ENCODE peak calls at places on chromosomes 1 and 21, in six cellular contexts. T, X, C, B, N and F are unnamed samples.
A peak's percentile ranks its signal among the peaks of the same experiment; 100 is the strongest.

GRCh38 chr1:152043870-152044269 is 7.1 kb upstream of the S100A11 start:
- DNase-seq in T (no peak), X (no peak), C (no peak), B (no peak), N (no peak), F (no peak)

GRCh38 chr1:48023488-48023887 is 26.3 kb upstream of the TRABD2B start:
- DNase-seq in T (no peak), X (no peak), C (no peak), B (no peak), N (no peak), F (no peak)

GRCh38 chr1:35707253-35708178 is 11.2 kb downstream of the C1orf216 start:
- DNase-seq in T (peak; percentile 77), X (peak; percentile 23), C (peak; percentile 88), B (peak; percentile 66), N (no peak), F (no peak)

GRCh38 chr1:40532062-40532389 is 589 bp downstream of the ZNF684 start:
- DNase-seq in T (no peak), X (no peak), C (no peak), B (no peak), N (no peak), F (no peak)

GRCh38 chr1:200153277-200154055 is 126.0 kb downstream of the NR5A2 start:
- DNase-seq in T (peak; percentile 36), X (no peak), C (no peak), B (no peak), N (no peak), F (no peak)

GRCh38 chr1:28501925-28502324 is 3.9 kb upstream of the RCC1 start:
- DNase-seq in T (no peak), X (no peak), C (no peak), B (no peak), N (no peak), F (no peak)

GRCh38 chr1:179021873-179022272 is 3.8 kb upstream of the FAM20B start:
- DNase-seq in T (no peak), X (no peak), C (no peak), B (no peak), N (no peak), F (no peak)

GRCh38 chr1:167165948-167166702 is 54.6 kb upstream of the POU2F1 start:
- DNase-seq in T (no peak), X (no peak), C (no peak), B (no peak), N (no peak), F (no peak)

GRCh38 chr1:28553229-28553930 is 495 bp downstream of the TRNAU1AP start:
- DNase-seq in T (peak; percentile 70), X (peak; percentile 46), C (no peak), B (peak; percentile 68), N (no peak), F (peak; percentile 25)

GRCh38 chr1:215595231-215595630 is 28.1 kb downstream of the KCTD3 start:
- DNase-seq in T (no peak), X (no peak), C (no peak), B (no peak), N (no peak), F (no peak)

GRCh38 chr1:21763236-21763635 is 19.7 kb downstream of the USP48 start:
- DNase-seq in T (no peak), X (no peak), C (no peak), B (no peak), N (no peak), F (no peak)

GRCh38 chr21:38505654-38506523 is 7.6 kb upstream of the ERG start:
- DNase-seq in T (peak; percentile 39), X (no peak), C (no peak), B (peak; percentile 60), N (peak; percentile 37), F (no peak)

GRCh38 chr1:70410604-70411359 is at the start of gene CTH:
- DNase-seq in T (peak; percentile 91), X (peak; percentile 96), C (peak; percentile 53), B (peak; percentile 98), N (peak; percentile 83), F (peak; percentile 84)

GRCh38 chr1:71046891-71047634 is 553 bp downstream of the PTGER3 start:
- DNase-seq in T (peak; percentile 32), X (peak; percentile 21), C (no peak), B (peak; percentile 55), N (no peak), F (no peak)

GRCh38 chr1:170634293-170634692 is 29.6 kb upstream of the PRRX1 start:
- DNase-seq in T (no peak), X (no peak), C (no peak), B (no peak), N (peak; percentile 78), F (no peak)

GRCh38 chr21:28294046-28294445 is 698.6 kb downstream of the LTN1 start:
- DNase-seq in T (no peak), X (no peak), C (no peak), B (no peak), N (peak; percentile 59), F (no peak)

GRCh38 chr1:153795934-153796785 is 21.0 kb downstream of the SLC27A3 start:
- DNase-seq in T (no peak), X (no peak), C (no peak), B (no peak), N (no peak), F (no peak)

GRCh38 chr21:15592271-15592860 is 137.4 kb upstream of the USP25 start:
- DNase-seq in T (peak; percentile 36), X (no peak), C (no peak), B (peak; percentile 54), N (peak; percentile 10), F (no peak)

GRCh38 chr1:160093069-160093395 is 5.4 kb downstream of the IGSF8 start:
- DNase-seq in T (no peak), X (no peak), C (no peak), B (no peak), N (no peak), F (no peak)

GRCh38 chr1:2950926-2951305 is 70.4 kb upstream of the ACTRT2 start:
- DNase-seq in T (no peak), X (no peak), C (no peak), B (no peak), N (no peak), F (no peak)

GRCh38 chr1:91427741-91428140 is 23.1 kb upstream of the HFM1 start:
- DNase-seq in T (no peak), X (no peak), C (no peak), B (no peak), N (no peak), F (no peak)

GRCh38 chr1:91697322-91698260 is 188.4 kb downstream of the TGFBR3 start:
- DNase-seq in T (peak; percentile 53), X (no peak), C (no peak), B (no peak), N (no peak), F (no peak)

GRCh38 chr1:45822644-45823043 is 19.2 kb downstream of the MAST2 start:
- DNase-seq in T (no peak), X (no peak), C (no peak), B (no peak), N (no peak), F (no peak)

GRCh38 chr1:225944951-225945350 is 3.9 kb upstream of the LEFTY2 start:
- DNase-seq in T (peak; percentile 70), X (no peak), C (no peak), B (no peak), N (no peak), F (no peak)

GRCh38 chr1:18597159-18598042 is 33.2 kb upstream of the PAX7 start:
- DNase-seq in T (peak; percentile 68), X (peak; percentile 51), C (no peak), B (peak; percentile 69), N (no peak), F (no peak)

GRCh38 chr1:25123551-25123950 is 108.8 kb downstream of the SYF2 start:
- DNase-seq in T (no peak), X (no peak), C (no peak), B (no peak), N (no peak), F (no peak)

GRCh38 chr1:93222987-93223675 is 42.6 kb downstream of the CCDC18 start:
- DNase-seq in T (no peak), X (no peak), C (no peak), B (no peak), N (no peak), F (no peak)

GRCh38 chr1:46492871-46493270 is 3.2 kb downstream of the DMBX1 start:
- DNase-seq in T (no peak), X (peak; percentile 6), C (no peak), B (no peak), N (no peak), F (no peak)

GRCh38 chr1:204975568-204976235 is 67.3 kb upstream of the CNTN2 start:
- DNase-seq in T (peak; percentile 86), X (no peak), C (peak; percentile 99), B (peak; percentile 66), N (no peak), F (peak; percentile 39)

DNA sequence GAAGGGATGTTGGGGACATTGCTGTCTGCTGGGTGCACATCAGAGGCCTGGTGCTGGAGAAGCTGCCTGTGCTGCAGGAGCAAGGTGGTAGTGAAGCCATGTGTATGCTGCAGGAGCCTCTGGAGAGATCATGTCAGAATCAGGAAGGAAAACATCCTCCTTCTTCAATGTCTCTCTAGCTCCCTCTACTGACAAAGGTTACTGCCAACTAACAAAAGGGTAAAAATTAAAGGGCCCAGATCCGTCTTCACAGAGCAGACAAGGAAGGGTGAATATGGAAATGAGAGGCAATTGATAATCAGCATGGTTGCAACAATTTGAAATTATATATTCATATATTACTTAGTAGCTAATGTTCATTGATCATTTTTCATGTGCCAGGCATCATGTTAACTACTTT is 32.2 kb downstream of the FAM177B start:
- DNase-seq in T (no peak), X (no peak), C (no peak), B (peak; percentile 32), N (no peak), F (no peak)
- TF ChIP-seq CTCF in T (no peak), X (no peak), C (no peak), B (peak; percentile 37), N (peak; percentile 4), F (no peak)

GRCh38 chr1:50827546-50827945 is 132.5 kb downstream of the FAF1 start:
- DNase-seq in T (no peak), X (no peak), C (no peak), B (no peak), N (no peak), F (no peak)
- TF ChIP-seq CTCF in T (no peak), X (no peak), C (no peak), B (no peak), N (no peak), F (no peak)

GRCh38 chr1:232501174-232501573 is 128.8 kb downstream of the SIPA1L2 start:
- DNase-seq in T (no peak), X (no peak), C (no peak), B (no peak), N (no peak), F (no peak)
- TF ChIP-seq CTCF in T (no peak), X (no peak), C (no peak), B (no peak), N (no peak), F (no peak)

GRCh38 chr1:182527680-182528079 is 61.4 kb downstream of the RNASEL start:
- DNase-seq in T (no peak), X (no peak), C (no peak), B (no peak), N (no peak), F (no peak)
- TF ChIP-seq CTCF in T (no peak), X (no peak), C (no peak), B (no peak), N (peak; percentile 40), F (no peak)